ENCODE peak calls at places on chromosomes 2 and 18, in eight cellular contexts. Q, E, S, Z, L, B, W and K are unnamed samples.

GRCh38 chr2:54879598-54880355 is 156.3 kb downstream of the EML6 start:
- DNase-seq in Q (peak), W (no peak), Z (no peak), L (no peak), B (no peak), E (no peak), S (no peak), K (no peak)

GRCh38 chr2:35033748-35034147 is 1321.8 kb upstream of the CRIM1 start:
- DNase-seq in S (no peak), Q (no peak), E (no peak), Z (no peak), L (no peak), W (no peak), B (no peak), K (no peak)

GRCh38 chr2:7269993-7270392 is 352.8 kb downstream of the RNF144A start:
- DNase-seq in E (no peak), B (no peak), L (no peak), W (no peak), Z (no peak), S (no peak), Q (no peak), K (no peak)

GRCh38 chr2:104834431-104834830 is 19.5 kb upstream of the POU3F3 start:
- DNase-seq in Q (no peak), Z (no peak), L (no peak), B (no peak), W (no peak), S (no peak), E (no peak), K (no peak)

GRCh38 chr18:48060947-48061346 is 130.5 kb upstream of the SMAD2 start:
- DNase-seq in S (no peak), E (no peak), L (no peak), B (no peak), Q (no peak), W (no peak), Z (no peak), K (no peak)

GRCh38 chr2:158489366-158490112 is 32.8 kb downstream of the PKP4 start:
- DNase-seq in E (no peak), B (no peak), W (no peak), S (no peak), L (no peak), Q (no peak), Z (no peak), K (no peak)

GRCh38 chr2:224570328-224570993 is 14.7 kb downstream of the CUL3 start:
- DNase-seq in W (peak), E (no peak), B (no peak), Z (no peak), S (no peak), Q (no peak), L (no peak), K (no peak)

GRCh38 chr18:36692331-36692730 is 136.5 kb downstream of the TPGS2 start:
- DNase-seq in Z (no peak), B (no peak), L (no peak), W (no peak), Q (no peak), E (no peak), S (no peak), K (no peak)

GRCh38 chr2:225017713-225018112 is 24.6 kb downstream of the DOCK10 start:
- DNase-seq in W (no peak), Q (no peak), L (peak), S (no peak), B (no peak), Z (no peak), E (no peak), K (no peak)

GRCh38 chr2:113012436-113013335 is 7.4 kb downstream of the IL36A start:
- DNase-seq in W (no peak), Q (no peak), E (no peak), B (no peak), S (no peak), L (peak), Z (no peak), K (no peak)

GRCh38 chr2:169827272-169828140 is at the start of gene UBR3:
- DNase-seq in W (peak), Z (peak), Q (peak), B (peak), E (peak), S (peak), L (peak), K (no peak)
- TF ChIP-seq POLR2A in W (no peak), Z (peak), Q (peak), B (no peak), E (peak), S (peak), L (peak), K (peak)

GRCh38 chr2:230933521-230934180 is 8.6 kb upstream of the GPR55 start:
- DNase-seq in E (no peak), L (no peak), Q (no peak), Z (no peak), W (peak), B (no peak), S (no peak), K (no peak)

GRCh38 chr2:230930149-230930780 is 5.2 kb upstream of the GPR55 start:
- DNase-seq in Z (peak), L (no peak), E (no peak), Q (no peak), W (peak), S (no peak), B (no peak), K (no peak)

GRCh38 chr2:230930928-230931555 is 6.0 kb upstream of the GPR55 start:
- DNase-seq in S (no peak), W (peak), Z (peak), L (no peak), Q (no peak), E (no peak), B (no peak), K (peak)

GRCh38 chr2:230932556-230933511 is 7.8 kb upstream of the GPR55 start:
- DNase-seq in Z (peak), E (no peak), W (peak), B (peak), Q (no peak), L (no peak), S (peak), K (peak)

DNA sequence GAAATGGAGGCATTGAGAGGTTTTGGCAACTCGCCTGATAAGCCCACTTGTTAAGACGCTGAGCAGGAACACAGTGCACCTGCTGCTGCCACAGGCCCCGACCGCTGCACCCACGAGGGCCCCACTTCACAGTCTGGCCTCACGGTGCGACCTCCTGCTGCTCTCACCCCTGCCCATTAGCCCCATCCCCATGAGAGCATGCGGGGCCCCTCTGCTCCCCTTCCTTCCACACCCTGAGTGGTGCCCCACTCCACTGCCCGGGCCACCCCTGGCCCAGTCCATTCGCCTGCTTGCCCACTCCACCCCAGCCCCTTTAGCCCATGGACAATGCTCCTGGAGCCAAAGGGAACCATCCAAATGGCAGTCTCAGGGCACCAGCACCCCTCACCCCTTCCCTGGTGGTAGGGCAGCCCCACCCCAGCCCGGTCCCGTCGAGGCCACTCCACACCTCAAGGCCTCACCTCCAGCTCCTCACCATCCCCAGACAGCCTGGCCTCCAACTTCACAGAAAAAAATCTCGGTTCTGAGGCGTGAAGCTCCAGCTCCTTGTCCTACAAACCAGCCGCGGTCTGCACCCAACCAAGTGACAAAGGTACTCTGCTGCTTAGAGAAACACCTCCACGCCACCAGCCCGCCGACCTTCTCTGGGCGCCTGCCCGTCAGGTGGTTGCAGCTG is 6.7 kb upstream of the GPR55 start:
- DNase-seq in L (no peak), B (no peak), E (no peak), Z (peak), S (no peak), W (peak), Q (no peak), K (peak)
- TF ChIP-seq CTCF in L (no peak), B (no peak), E (no peak), Z (no peak), S (no peak), W (no peak), Q (no peak), K (no peak)

GRCh38 chr2:23592061-23592685 is 207.2 kb downstream of the KLHL29 start:
- DNase-seq in B (no peak), Q (no peak), S (no peak), L (no peak), E (no peak), W (no peak), Z (no peak), K (no peak)

GRCh38 chr2:23595021-23595420 is 210.0 kb downstream of the KLHL29 start:
- DNase-seq in L (no peak), B (no peak), S (no peak), E (no peak), Q (no peak), Z (no peak), W (no peak), K (no peak)

GRCh38 chr2:23594079-23594494 is 209.1 kb downstream of the KLHL29 start:
- DNase-seq in S (no peak), W (no peak), L (no peak), B (no peak), Q (no peak), Z (peak), E (no peak), K (no peak)

GRCh38 chr2:23592898-23593297 is 207.9 kb downstream of the KLHL29 start:
- DNase-seq in E (no peak), S (no peak), W (no peak), Z (no peak), L (no peak), B (no peak), Q (no peak), K (no peak)

GRCh38 chr2:23593396-23594078 is 208.6 kb downstream of the KLHL29 start:
- DNase-seq in B (no peak), E (no peak), L (no peak), Z (no peak), Q (no peak), W (no peak), S (no peak), K (no peak)
- H3K4me3 ChIP-seq in B (no peak), E (no peak), L (no peak), Z (no peak), Q (no peak), W (no peak), S (no peak), K (no peak)

DNA sequence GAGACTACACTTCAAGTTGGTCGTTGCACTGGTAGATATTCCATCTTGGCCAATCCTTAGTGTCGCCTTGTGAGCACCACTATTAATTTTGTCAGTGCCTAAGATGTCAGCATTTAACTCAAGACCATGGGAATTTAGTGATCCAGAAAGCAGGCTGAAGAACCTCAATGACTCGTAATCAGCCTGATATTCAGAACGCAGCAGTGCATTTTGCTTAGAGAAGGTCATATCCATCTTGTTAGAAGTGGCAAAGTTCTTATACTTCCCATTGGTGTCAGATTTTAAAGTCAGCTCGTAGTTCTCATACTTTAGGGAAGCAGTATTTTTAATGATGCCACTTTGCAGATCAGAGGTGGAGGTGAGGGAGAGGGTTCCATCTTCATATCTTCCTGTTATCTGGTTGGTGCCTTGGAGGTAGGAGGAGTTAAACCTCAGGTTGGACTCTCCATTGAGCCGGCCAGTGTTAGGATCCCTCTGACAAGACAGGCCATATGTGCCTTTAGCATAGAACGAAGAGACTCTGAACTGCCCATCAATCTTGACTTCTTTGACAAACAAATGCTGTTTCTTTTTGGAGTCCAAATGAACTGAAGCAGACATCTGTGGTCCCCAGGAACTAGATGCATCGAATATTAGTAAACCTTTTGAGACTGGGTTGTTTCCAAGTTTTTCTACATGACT is 31.9 kb downstream of the APOB start:
- DNase-seq in Q (no peak), E (no peak), Z (no peak), S (no peak), B (no peak), L (no peak), W (no peak), K (no peak)
- TF ChIP-seq POLR2A in Q (no peak), E (no peak), Z (no peak), S (no peak), B (no peak), L (no peak), W (no peak), K (no peak)

GRCh38 chr2:23567382-23567781 is 182.4 kb downstream of the KLHL29 start:
- DNase-seq in W (no peak), B (no peak), E (no peak), Z (no peak), L (no peak), Q (no peak), S (no peak), K (no peak)

GRCh38 chr2:23565814-23566213 is 180.8 kb downstream of the KLHL29 start:
- DNase-seq in B (no peak), Z (no peak), Q (no peak), E (no peak), S (peak), L (no peak), W (peak), K (no peak)

GRCh38 chr2:23565374-23565773 is 180.4 kb downstream of the KLHL29 start:
- DNase-seq in S (no peak), E (no peak), L (no peak), Z (no peak), W (no peak), B (no peak), Q (no peak), K (no peak)

GRCh38 chr2:23564618-23564967 is 179.6 kb downstream of the KLHL29 start:
- DNase-seq in B (no peak), W (no peak), L (no peak), E (no peak), Q (no peak), S (no peak), Z (no peak), K (no peak)

DNA sequence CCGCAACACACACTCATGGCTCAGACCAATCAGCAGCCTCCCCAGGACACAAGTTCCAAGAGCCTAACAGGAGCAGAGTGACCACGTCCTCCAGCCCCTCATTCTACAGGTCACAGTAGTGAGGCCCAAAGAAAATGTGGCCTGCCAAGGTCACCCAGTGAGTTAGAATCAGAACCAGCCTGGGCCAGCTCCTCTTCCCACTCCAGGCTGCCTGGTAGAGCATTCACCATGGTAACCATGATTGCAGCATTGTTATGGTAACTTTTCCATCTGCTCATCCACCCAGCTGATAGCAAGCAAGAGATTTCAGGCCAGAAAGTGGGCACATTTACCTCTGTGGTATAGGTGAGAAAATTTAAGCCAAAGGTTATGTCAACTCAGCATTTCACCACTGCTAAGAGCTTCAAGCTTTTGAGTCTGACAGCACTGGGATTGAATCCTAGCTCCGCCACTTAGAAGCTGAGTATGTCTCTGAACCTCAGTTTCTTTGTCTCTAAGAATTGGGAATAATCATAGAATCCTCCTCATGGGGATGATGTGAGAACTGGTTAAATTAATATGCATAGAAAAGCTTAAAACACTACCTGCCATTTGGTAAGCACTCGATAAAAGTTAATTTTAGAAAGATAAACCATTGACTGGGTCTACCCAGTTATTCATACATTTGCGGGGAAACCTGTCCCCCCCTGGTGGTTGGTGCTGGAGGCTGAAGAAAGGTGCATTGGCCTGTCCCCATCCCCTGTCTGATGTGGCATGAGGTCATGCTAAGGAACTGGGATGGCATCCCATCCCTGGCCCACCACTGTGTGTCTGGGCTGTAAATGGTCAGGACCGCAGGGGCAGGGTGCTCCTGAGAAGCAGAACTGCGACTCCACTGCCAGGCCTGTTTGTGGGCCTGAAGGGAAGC is 181.5 kb downstream of the KLHL29 start:
- DNase-seq in Q (no peak), B (no peak), L (peak), Z (peak), S (no peak), E (no peak), W (no peak), K (no peak)
- TF ChIP-seq CTCF in Q (no peak), B (no peak), L (peak), Z (no peak), S (no peak), E (peak), W (no peak), K (no peak)

DNA sequence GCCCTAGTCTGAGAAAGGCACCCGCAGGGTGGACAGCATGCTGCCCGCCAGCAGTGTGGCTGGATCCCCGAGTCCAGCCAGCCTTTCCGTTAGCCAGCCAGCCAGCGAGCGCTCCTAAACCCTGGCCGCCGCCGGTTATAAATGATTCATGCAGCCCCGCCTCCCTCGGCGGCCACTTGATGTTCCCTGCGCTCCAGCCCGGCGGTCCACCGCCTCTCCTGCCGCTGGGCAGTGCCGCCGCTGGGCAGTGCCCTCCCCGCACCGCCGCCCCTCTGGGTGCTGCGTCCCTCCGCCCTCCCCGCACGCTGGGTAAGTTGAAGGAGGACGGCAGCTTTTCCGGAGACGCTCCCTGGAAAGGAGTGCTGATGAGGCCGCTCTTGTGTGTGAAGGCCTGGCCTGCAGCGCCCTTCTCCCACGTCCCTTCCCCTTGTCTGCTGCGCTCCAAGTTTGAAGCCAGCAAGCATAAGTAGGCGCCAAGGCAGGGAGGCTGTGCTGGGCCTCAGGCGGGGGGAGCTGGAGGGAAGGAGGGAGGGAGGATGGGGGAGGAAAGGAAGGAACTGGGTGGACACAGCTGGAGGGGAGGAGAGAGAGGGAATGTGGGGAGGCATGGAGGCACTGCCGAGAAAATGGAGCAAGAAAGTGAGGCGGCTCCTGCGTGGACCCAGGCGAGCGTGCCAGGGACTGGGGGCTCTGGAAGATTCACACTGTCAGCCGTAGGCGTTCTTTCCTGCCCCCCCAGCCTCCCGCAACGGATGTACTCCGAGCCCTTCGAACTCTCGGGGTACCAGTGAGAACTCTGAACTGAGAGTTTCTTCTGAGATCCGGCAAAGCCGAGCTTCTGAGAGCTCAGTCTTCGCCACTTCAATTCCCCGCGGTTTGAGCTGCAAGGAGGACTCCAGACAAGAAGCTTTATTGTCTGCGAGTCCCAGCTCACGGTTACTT is 131.9 kb downstream of the GLI2 start:
- DNase-seq in E (no peak), Q (peak), Z (peak), S (peak), L (peak), B (no peak), W (peak), K (no peak)
- H3K4me3 ChIP-seq in E (no peak), Q (peak), Z (peak), S (peak), L (peak), B (peak), W (peak), K (peak)

DNA sequence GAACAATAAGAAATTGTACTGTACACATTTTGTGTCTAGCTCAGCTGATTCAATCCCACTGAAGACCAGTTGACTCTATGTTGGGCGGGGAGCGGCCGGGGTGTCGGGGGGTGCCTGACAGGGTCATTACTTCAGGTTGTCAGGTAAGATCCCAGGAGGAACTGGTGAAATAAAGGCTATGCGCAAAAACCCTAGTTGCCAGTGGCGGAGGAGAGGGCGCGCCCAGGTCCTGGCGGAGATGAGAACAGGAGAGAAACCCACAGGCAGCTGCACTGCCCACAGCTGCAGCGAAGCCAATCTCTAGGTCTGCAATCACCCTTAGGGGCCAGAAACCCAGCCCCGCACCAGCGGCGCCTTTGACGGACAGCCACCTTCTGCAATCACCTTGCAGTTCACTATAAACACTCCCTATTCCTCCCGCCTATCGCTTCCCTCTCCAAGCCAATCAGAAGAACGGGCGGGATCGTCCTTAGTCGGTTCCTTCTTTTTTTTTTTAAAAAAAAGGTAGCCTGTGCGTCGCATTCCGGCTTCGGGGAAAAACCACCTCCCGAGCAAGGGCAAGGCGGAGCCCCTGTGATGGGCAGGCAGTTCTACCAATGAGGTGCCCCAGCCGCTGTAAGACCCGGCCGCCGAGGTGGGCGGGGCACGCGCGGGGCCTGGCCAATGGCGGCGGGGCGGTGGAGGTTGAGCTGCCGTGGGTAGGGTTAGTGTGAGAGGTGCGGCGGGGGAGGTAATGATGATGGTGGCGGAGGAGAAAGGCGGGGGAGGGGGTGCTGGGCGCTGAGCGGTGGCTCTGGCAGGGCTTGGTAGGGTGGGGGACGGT is at the start of gene EHBP1:
- DNase-seq in S (peak), Z (peak), L (peak), E (peak), B (peak), W (peak), Q (peak), K (peak)
- TF ChIP-seq POLR2A in S (peak), Z (no peak), L (peak), E (peak), B (no peak), W (no peak), Q (peak), K (peak)